ENCODE peak calls at places on chromosome 11, in seven cellular contexts. B, S, F, M, O, X and G are unnamed samples.

GRCh38 chr11:112584674-112585073 is 324.0 kb upstream of the PLET1 start:
- DNase-seq in X (no peak), O (peak; percentile 21), S (no peak), M (no peak), F (no peak), B (no peak), G (no peak)

GRCh38 chr11:95330332-95330731 is 99.3 kb upstream of the SESN3 start:
- DNase-seq in O (no peak), B (no peak), X (no peak), F (no peak), M (no peak), S (no peak), G (peak; percentile 54)

GRCh38 chr11:121933694-121934093 is 182.3 kb downstream of the BLID start:
- DNase-seq in F (no peak), M (no peak), B (no peak), O (no peak), S (no peak), X (no peak), G (no peak)

GRCh38 chr11:114215428-114215827 is 80.8 kb upstream of the NNMT start:
- DNase-seq in F (no peak), B (no peak), X (no peak), S (no peak), O (no peak), M (no peak), G (no peak)

GRCh38 chr11:64248578-64248977 is 1.8 kb upstream of the PPP1R14B start:
- DNase-seq in M (no peak), B (no peak), O (no peak), S (peak; percentile 31), F (no peak), X (peak; percentile 11), G (no peak)

GRCh38 chr11:7272373-7272772 is 20.7 kb downstream of the SYT9 start:
- DNase-seq in S (no peak), X (no peak), F (no peak), B (no peak), O (no peak), M (no peak), G (no peak)

GRCh38 chr11:77559686-77560425 is 29.9 kb upstream of the AQP11 start:
- DNase-seq in S (no peak), X (no peak), M (no peak), F (peak; percentile 61), B (no peak), O (no peak), G (no peak)

GRCh38 chr11:66011239-66011784 is 496 bp upstream of the CST6 start:
- DNase-seq in X (no peak), B (no peak), O (no peak), F (no peak), M (no peak), S (no peak), G (no peak)

GRCh38 chr11:126332221-126332711 is 23.2 kb upstream of the ST3GAL4 start:
- DNase-seq in O (no peak), M (peak; percentile 55), B (no peak), X (no peak), F (no peak), S (no peak), G (peak; percentile 70)

GRCh38 chr11:88179141-88179540 is 3.9 kb upstream of the RAB38 start:
- DNase-seq in B (no peak), S (no peak), M (no peak), X (no peak), O (no peak), F (no peak), G (no peak)

GRCh38 chr11:65422633-65423515 is at the start of gene NEAT1:
- DNase-seq in B (peak; percentile 99), X (peak; percentile 99), O (peak; percentile 57), F (peak; percentile 95), M (peak; percentile 99), S (peak; percentile 75), G (peak; percentile 99)

GRCh38 chr11:41954034-41954433 is 494.6 kb upstream of the LRRC4C start:
- DNase-seq in B (no peak), M (no peak), S (no peak), O (no peak), X (no peak), F (no peak), G (no peak)

GRCh38 chr11:99275521-99275920 is 254.8 kb downstream of the CNTN5 start:
- DNase-seq in F (no peak), X (no peak), O (no peak), B (no peak), M (no peak), S (no peak), G (no peak)

GRCh38 chr11:44754876-44755552 is 28.3 kb downstream of the TSPAN18 start:
- DNase-seq in M (no peak), F (no peak), O (no peak), X (no peak), S (no peak), B (no peak), G (no peak)

GRCh38 chr11:33919645-33920044 is 27.8 kb upstream of the LMO2 start:
- DNase-seq in B (no peak), S (no peak), M (no peak), O (no peak), X (no peak), F (no peak), G (no peak)

GRCh38 chr11:76665921-76666351 is 4.6 kb downstream of the LRRC32 start:
- DNase-seq in O (no peak), X (peak; percentile 5), S (no peak), F (no peak), B (peak; percentile 54), M (peak; percentile 56), G (no peak)

DNA sequence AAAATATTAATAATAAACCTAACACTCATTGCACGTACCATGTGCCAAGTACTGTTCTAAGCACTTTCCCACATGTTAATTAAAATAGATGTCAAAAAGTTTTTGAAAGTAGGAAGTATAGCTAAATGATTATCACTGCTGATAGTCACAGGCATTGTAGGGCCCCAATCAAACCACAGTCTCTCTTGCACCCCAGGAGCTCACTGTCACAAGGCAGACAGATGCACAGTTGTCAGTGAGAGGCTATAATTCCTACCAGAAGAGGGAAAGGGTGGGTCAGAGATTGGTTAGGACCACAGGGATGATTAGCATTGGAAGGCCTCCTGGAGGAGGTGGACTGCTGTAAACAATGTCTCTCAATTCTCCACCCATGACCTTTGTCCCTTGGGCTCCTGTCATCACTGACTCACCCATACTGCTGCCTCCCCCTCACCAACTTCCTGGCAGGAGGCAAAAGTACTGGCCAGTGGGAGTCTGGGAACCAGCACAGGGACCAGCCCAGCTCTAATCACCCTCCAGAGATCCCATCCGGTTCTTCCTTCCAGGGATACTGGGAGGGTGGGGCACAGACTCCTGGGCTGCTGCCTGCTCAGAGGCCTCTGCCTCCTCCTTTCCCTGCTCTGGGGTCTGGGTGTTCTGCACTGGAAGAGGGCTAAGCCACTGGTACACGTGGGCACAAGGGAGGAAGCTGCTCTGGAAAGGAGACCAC is 1.1 kb upstream of the POLD4 start:
- DNase-seq in F (peak; percentile 98), O (no peak), B (peak; percentile 81), X (peak; percentile 90), S (peak; percentile 89), M (peak; percentile 81), G (peak; percentile 85)
- H3K4me3 ChIP-seq in F (peak overlapping the region; percentile 69), O (peak overlapping the region; percentile 51), B (no peak overlapping the region), X (no peak overlapping the region), S (peak overlapping the region; percentile 76), M (no peak overlapping the region), G (peak overlapping the region; percentile 61)

DNA sequence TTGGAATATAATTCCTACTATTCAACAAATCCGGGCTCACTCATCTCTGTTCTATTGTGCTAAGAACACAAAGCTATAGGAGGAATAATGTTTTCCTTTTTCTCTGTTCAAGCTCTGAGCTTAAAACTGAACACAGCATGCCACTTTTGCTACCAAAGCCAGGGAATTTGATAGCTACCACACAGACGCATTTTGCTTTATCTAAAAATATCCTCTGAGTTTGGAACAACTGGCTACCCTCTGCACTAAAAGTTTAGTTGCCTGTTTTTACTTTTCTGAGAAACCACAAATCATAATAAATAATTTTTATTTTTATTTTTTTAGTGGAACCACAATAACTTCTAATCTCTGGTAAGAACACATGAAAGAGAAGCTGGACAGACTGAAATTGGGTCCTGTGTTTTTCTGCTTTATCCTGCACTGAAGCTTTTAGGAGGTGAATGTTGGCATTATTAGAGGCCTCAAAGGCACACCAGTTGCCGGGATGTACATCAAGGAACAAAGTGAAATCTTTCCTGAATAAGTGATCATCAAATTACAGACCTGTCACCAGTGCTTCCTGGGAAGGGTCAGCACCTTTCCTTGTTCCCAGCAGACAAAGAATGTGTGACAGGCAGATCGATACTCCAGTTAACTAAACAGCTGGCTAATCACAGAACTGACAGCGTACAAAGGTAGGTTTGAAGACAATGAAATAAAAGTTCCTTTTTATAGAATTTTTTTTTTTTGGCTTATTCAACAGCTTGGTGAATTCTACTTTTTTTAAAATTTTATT is 523.2 kb upstream of the TENM4 start:
- DNase-seq in M (no peak), B (no peak), S (no peak), X (no peak), F (no peak), O (no peak), G (no peak)
- TF ChIP-seq EP300 in M (no peak), B (no peak), S (no peak), X (no peak), F (no peak), O (no peak), G (no peak)

GRCh38 chr11:46002146-46002545 is 79.7 kb downstream of the LARGE2 start:
- DNase-seq in M (no peak), B (no peak), S (no peak), O (no peak), X (no peak), F (no peak), G (no peak)

GRCh38 chr11:46006418-46007070 is 84.1 kb downstream of the LARGE2 start:
- DNase-seq in S (peak; percentile 45), B (no peak), M (no peak), O (no peak), X (no peak), F (peak; percentile 74), G (no peak)

GRCh38 chr11:45997599-45997998 is 75.1 kb downstream of the LARGE2 start:
- DNase-seq in B (no peak), M (no peak), X (no peak), O (no peak), S (peak; percentile 41), F (no peak), G (no peak)

GRCh38 chr11:46003647-46004046 is 81.2 kb downstream of the LARGE2 start:
- DNase-seq in F (no peak), X (no peak), M (no peak), O (no peak), S (no peak), B (no peak), G (no peak)

DNA sequence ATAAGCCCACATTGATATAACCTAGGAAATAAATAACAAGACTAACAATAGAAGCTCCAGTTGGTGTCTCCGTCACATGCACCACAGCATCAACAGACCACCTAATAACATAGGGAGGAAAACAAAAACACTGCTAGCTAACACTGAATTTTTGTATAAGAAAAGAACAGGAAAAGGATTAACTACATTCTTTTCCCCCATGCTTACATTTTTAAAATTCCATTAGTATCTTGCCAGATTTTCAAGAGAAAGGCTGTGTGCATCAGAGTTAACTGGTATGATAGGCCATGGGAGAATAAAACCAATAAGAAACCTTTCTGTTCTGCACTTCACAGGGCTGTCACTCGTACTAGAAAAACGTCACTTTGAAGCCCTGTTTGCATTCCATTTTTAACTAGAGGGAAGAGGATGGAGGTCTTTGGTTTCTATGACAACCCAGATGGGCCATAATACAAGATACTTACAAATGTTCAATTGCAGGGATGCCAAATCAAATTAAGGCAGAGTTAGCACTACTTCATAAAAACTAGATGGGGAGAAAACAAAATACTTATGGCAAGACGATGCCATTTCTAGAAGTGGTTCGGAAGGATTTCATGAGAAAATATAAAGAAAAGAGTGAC is 79.1 kb downstream of the LARGE2 start:
- DNase-seq in M (no peak), X (no peak), O (no peak), B (no peak), F (no peak), S (no peak), G (no peak)
- H3K4me3 ChIP-seq in M (no peak overlapping the region), X (no peak overlapping the region), O (no peak overlapping the region), B (no peak overlapping the region), F (no peak overlapping the region), S (no peak overlapping the region), G (no peak overlapping the region)

GRCh38 chr11:48006301-48006992 is 26.1 kb downstream of the PTPRJ start:
- DNase-seq in B (no peak), X (no peak), F (no peak), S (peak; percentile 47), O (no peak), M (no peak), G (no peak)
- TF ChIP-seq EP300 in B (no peak), X (no peak), F (no peak), S (peak; percentile 59), O (no peak), M (no peak), G (no peak)